ENCODE peak calls at places on chromosomes 12 and 14, in seven cellular contexts. J is IMR-90, U is H9, Q is H1, E is trophoblast cell, V is neuronal stem cell, M is mesenchymal stem cell. C is an unnamed sample.

GRCh38 chr14:51726166-51726899 is 74.6 kb downstream of the FRMD6 start:
- DNase-seq in J (peak; percentile 55), U (no peak), Q (no peak), E (no peak), V (no peak), M (peak; percentile 25), C (no peak)

GRCh38 chr14:61388976-61389576 is 67.7 kb downstream of the PRKCH start:
- DNase-seq in J (no peak), U (no peak), Q (no peak), E (peak; percentile 94), V (no peak), M (peak; percentile 6), C (no peak)

GRCh38 chr12:124509676-124510300 is 57.6 kb downstream of the NCOR2 start:
- DNase-seq in J (peak; percentile 70), U (peak; percentile 57), Q (no peak), E (no peak), V (no peak), M (peak; percentile 89), C (peak; percentile 68)

GRCh38 chr12:58030566-58031279 is 89.4 kb downstream of the ATP23 start:
- DNase-seq in J (peak; percentile 4), U (no peak), Q (no peak), E (no peak), V (no peak), M (peak; percentile 1), C (no peak)

GRCh38 chr12:14514154-14514842 is 53.4 kb downstream of the PLBD1 start:
- DNase-seq in J (peak; percentile 21), U (no peak), Q (peak; percentile 5), E (peak; percentile 99), V (no peak), M (peak; percentile 27), C (peak; percentile 84)

GRCh38 chr14:94663965-94664704 is 51.9 kb downstream of the SERPINA3 start:
- DNase-seq in J (no peak), U (no peak), Q (no peak), E (no peak), V (no peak), M (no peak), C (no peak)

GRCh38 chr14:20632448-20632830 is 9.1 kb downstream of the OR6S1 start:
- DNase-seq in J (no peak), U (no peak), Q (no peak), E (peak; percentile 44), V (no peak), M (no peak), C (peak; percentile 72)

GRCh38 chr12:79250186-79250585 is 385.6 kb downstream of the SYT1 start:
- DNase-seq in J (peak; percentile 87), U (no peak), Q (no peak), E (no peak), V (no peak), M (peak; percentile 33), C (no peak)

GRCh38 chr12:127928178-127928577 is 338.8 kb upstream of the TMEM132C start:
- DNase-seq in J (no peak), U (no peak), Q (no peak), E (no peak), V (no peak), M (no peak), C (no peak)

GRCh38 chr14:74853581-74853980 is 22.4 kb downstream of the PROX2 start:
- DNase-seq in J (no peak), U (no peak), Q (no peak), E (no peak), V (no peak), M (no peak), C (no peak)

GRCh38 chr12:108369736-108370396 is 30.8 kb upstream of the CMKLR1 start:
- DNase-seq in J (no peak), U (no peak), Q (no peak), E (no peak), V (no peak), M (no peak), C (peak; percentile 38)
- H3K23ac ChIP-seq in J (no peak overlapping the region), U (no peak overlapping the region), Q (no peak overlapping the region), E (no peak overlapping the region), V (no peak overlapping the region), M (no peak overlapping the region), C (no peak overlapping the region)

GRCh38 chr14:31858868-31859267 is 218.2 kb upstream of the ARHGAP5 start:
- DNase-seq in J (peak; percentile 56), U (no peak), Q (no peak), E (no peak), V (no peak), M (peak; percentile 56), C (no peak)
- H4K8ac ChIP-seq in J (no peak overlapping the region), U (no peak overlapping the region), Q (no peak overlapping the region), E (no peak overlapping the region), V (no peak overlapping the region), M (no peak overlapping the region), C (no peak overlapping the region)

GRCh38 chr12:67362526-67362925 is 93.4 kb downstream of the CAND1 start:
- DNase-seq in J (no peak), U (no peak), Q (no peak), E (no peak), V (no peak), M (no peak), C (no peak)

GRCh38 chr12:67366530-67367196 is 97.5 kb downstream of the CAND1 start:
- DNase-seq in J (peak; percentile 66), U (no peak), Q (no peak), E (peak; percentile 91), V (no peak), M (peak; percentile 64), C (no peak)

GRCh38 chr12:67367843-67368242 is 98.7 kb downstream of the CAND1 start:
- DNase-seq in J (peak; percentile 34), U (no peak), Q (no peak), E (no peak), V (no peak), M (no peak), C (no peak)

GRCh38 chr12:67364228-67364627 is 95.1 kb downstream of the CAND1 start:
- DNase-seq in J (no peak), U (no peak), Q (no peak), E (peak; percentile 37), V (no peak), M (no peak), C (peak; percentile 92)

DNA sequence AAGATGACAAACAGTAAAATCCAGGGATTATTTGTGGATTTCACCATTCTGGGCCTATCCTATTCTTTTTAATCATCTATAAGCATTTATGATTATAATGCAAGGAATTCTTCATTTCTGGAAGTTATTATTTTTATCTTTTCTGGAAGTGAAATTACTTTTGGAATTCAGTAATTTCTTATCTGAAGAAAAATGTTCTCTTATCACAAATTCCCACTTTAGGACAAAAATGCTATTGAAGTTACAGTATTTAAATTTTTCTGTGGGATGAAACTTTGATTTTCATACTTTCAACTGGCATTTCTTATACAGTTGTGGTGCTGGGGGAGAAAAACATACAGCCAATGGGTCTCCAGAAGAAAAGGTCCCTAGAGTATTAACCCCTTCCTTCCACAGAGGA is 96.0 kb downstream of the CAND1 start:
- DNase-seq in J (no peak), U (no peak), Q (no peak), E (peak; percentile 77), V (no peak), M (no peak), C (no peak)
- H3K23ac ChIP-seq in J (no peak overlapping the region), U (no peak overlapping the region), Q (no peak overlapping the region), E (no peak overlapping the region), V (no peak overlapping the region), M (no peak overlapping the region), C (no peak overlapping the region)

GRCh38 chr12:118082161-118082560 is 21.2 kb upstream of the WSB2 start:
- DNase-seq in J (no peak), U (no peak), Q (no peak), E (no peak), V (no peak), M (no peak), C (no peak)
- H4K8ac ChIP-seq in J (no peak overlapping the region), U (no peak overlapping the region), Q (no peak overlapping the region), E (no peak overlapping the region), V (no peak overlapping the region), M (no peak overlapping the region), C (no peak overlapping the region)

DNA sequence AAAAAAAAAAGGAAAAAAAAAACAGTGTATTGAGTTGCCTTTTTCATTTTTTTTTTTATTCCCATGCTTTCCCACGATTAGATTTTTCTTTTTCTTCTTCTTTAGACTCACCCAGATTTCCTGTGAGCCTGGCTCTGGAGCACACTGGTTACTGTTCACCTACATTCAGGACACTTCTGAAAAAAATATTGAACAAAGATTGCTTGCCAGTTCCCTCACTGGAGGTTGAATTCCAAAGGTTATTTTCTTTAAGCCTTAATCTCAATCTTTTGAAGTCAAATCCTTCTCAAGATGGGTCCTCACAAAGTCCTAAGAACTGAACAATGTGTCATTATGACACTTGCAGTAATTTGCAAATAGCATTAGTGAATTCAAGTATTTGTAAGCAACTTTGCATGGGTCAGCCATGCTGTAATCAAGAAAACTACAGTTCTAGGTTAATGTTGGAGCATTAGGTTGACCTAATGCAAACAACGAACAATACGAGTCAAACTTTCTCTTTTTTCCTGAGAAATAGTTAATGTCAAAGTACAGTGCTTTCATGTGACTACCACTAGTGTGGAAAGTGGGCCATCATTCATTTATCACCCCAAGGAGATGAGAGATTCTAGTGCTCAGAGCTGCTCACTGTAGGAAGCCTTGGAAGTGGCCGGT is 49.3 kb upstream of the DUSP6 start:
- DNase-seq in J (no peak), U (no peak), Q (no peak), E (no peak), V (no peak), M (no peak), C (no peak)
- H3K23ac ChIP-seq in J (no peak overlapping the region), U (no peak overlapping the region), Q (no peak overlapping the region), E (no peak overlapping the region), V (no peak overlapping the region), M (no peak overlapping the region), C (no peak overlapping the region)

GRCh38 chr14:99155173-99155777 is 116.7 kb downstream of the BCL11B start:
- DNase-seq in J (no peak), U (no peak), Q (no peak), E (no peak), V (no peak), M (no peak), C (no peak)
- H4K8ac ChIP-seq in J (no peak overlapping the region), U (no peak overlapping the region), Q (no peak overlapping the region), E (no peak overlapping the region), V (no peak overlapping the region), M (no peak overlapping the region), C (no peak overlapping the region)